ENCODE peak calls at places on chromosomes 5 and 9, in ten cellular contexts. I, F, W, X, H, A, J, B, S and R are unnamed samples.

GRCh38 chr9:16813838-16814237 is 56.6 kb downstream of the BNC2 start:
- DNase-seq in X (no peak), W (no peak), I (no peak), S (no peak), H (no peak), J (no peak), A (no peak), F (no peak), B (no peak), R (no peak)

GRCh38 chr5:150234606-150235547 is 45.0 kb downstream of the SLC6A7 start:
- DNase-seq in J (no peak), I (no peak), F (no peak), H (peak), B (peak), A (no peak), W (no peak), S (no peak), X (no peak), R (peak)

GRCh38 chr9:75175395-75175794 is 87.1 kb downstream of the OSTF1 start:
- DNase-seq in X (no peak), W (no peak), F (no peak), H (no peak), J (no peak), A (no peak), S (no peak), I (no peak), B (no peak), R (no peak)

GRCh38 chr5:36535837-36536236 is 70.6 kb upstream of the SLC1A3 start:
- DNase-seq in H (no peak), F (no peak), B (no peak), A (no peak), X (no peak), I (no peak), W (no peak), S (no peak), J (no peak), R (no peak)

GRCh38 chr5:107736608-107737007 is 65.9 kb upstream of the EFNA5 start:
- DNase-seq in S (no peak), W (no peak), B (no peak), J (no peak), F (no peak), A (no peak), X (no peak), I (no peak), H (no peak), R (no peak)

GRCh38 chr9:32723801-32724200 is 59.5 kb upstream of the TMEM215 start:
- DNase-seq in F (no peak), X (no peak), B (no peak), I (no peak), H (no peak), A (no peak), J (no peak), W (no peak), S (no peak), R (no peak)

GRCh38 chr9:133374612-133375115 is 1.2 kb downstream of the SURF4 start:
- DNase-seq in W (no peak), B (peak), H (no peak), I (no peak), X (no peak), J (no peak), A (peak), S (no peak), F (no peak), R (no peak)

GRCh38 chr5:169072223-169072622 is 228.7 kb downstream of the SLIT3 start:
- DNase-seq in B (no peak), F (no peak), W (no peak), A (no peak), J (no peak), I (no peak), S (no peak), X (no peak), H (no peak), R (no peak)

GRCh38 chr9:85041737-85042136 is 372.2 kb downstream of the NTRK2 start:
- DNase-seq in X (peak), H (no peak), F (no peak), J (no peak), B (no peak), A (no peak), S (no peak), I (no peak), W (no peak), R (no peak)

GRCh38 chr5:172671091-172671490 is 30.0 kb downstream of the NEURL1B start:
- DNase-seq in W (no peak), B (no peak), J (no peak), A (no peak), I (no peak), F (no peak), H (no peak), X (no peak), S (no peak), R (no peak)

GRCh38 chr5:73445708-73446630 is 2.6 kb downstream of the FOXD1 start:
- DNase-seq in I (no peak), X (no peak), H (no peak), J (no peak), A (no peak), W (no peak), S (no peak), F (no peak), B (no peak), R (no peak)

GRCh38 chr9:79955300-79955699 is 383.5 kb downstream of the TLE4 start:
- DNase-seq in X (no peak), I (peak), F (no peak), J (no peak), S (no peak), H (no peak), B (no peak), A (peak), W (no peak), R (peak)

GRCh38 chr5:67648201-67648671 is 451.6 kb upstream of the CD180 start:
- DNase-seq in A (no peak), I (no peak), J (peak), W (no peak), B (no peak), F (no peak), H (no peak), X (peak), S (peak), R (no peak)

GRCh38 chr5:151134228-151134627 is 23.4 kb downstream of the ANXA6 start:
- DNase-seq in I (no peak), J (no peak), H (peak), S (no peak), A (no peak), W (no peak), B (no peak), X (no peak), F (peak), R (no peak)

GRCh38 chr5:138724470-138725146 is 28.6 kb upstream of the CTNNA1 start:
- DNase-seq in S (no peak), H (no peak), I (no peak), B (no peak), X (no peak), W (no peak), J (no peak), F (peak), A (no peak), R (no peak)